ENCODE peak calls at places on chromosomes 3 and 15, in five cellular contexts. I is RWPE1, N is body of pancreas, V is breast epithelium, P is uterus. M is an unnamed sample.
A peak's percentile ranks its signal among the peaks of the same experiment; 100 is the strongest.

GRCh38 chr3:177419904-177420601 is 222.8 kb upstream of the TBL1XR1 start:
- DNase-seq in N (no peak), P (peak; percentile 32), V (no peak), I (no peak), M (no peak)

GRCh38 chr3:113167929-113168771 is 43.2 kb upstream of the BOC start:
- DNase-seq in V (no peak), N (no peak), I (no peak), P (peak; percentile 69), M (no peak)

GRCh38 chr3:55683666-55684270 is 196.7 kb upstream of the WNT5A start:
- DNase-seq in I (no peak), N (no peak), P (no peak), V (no peak), M (peak; percentile 45)

GRCh38 chr3:149963485-149963884 is 7.2 kb downstream of the PFN2 start:
- DNase-seq in I (no peak), P (no peak), N (no peak), V (no peak), M (no peak)

GRCh38 chr3:41251593-41251992 is 52.3 kb downstream of the CTNNB1 start:
- DNase-seq in V (no peak), P (no peak), N (no peak), I (no peak), M (no peak)

GRCh38 chr15:72011291-72011940 is 106.5 kb downstream of the MYO9A start:
- DNase-seq in I (no peak), N (no peak), P (no peak), V (no peak), M (no peak)

GRCh38 chr3:48561045-48561736 is 2.4 kb downstream of the UCN2 start:
- DNase-seq in N (no peak), P (peak; percentile 64), I (no peak), V (no peak), M (peak; percentile 50)

GRCh38 chr3:117399311-117400068 is 689.9 kb downstream of the TUSC7 start:
- DNase-seq in V (no peak), I (no peak), N (no peak), P (no peak), M (no peak)

GRCh38 chr3:155891341-155891740 is 20.9 kb downstream of the GMPS start:
- DNase-seq in I (no peak), N (no peak), V (no peak), P (no peak), M (no peak)

GRCh38 chr3:112128843-112129727 is 4.0 kb downstream of the GCSAM start:
- DNase-seq in I (peak; percentile 47), V (no peak), P (no peak), N (no peak), M (no peak)

GRCh38 chr3:49799105-49799504 is 568 bp downstream of the CDHR4 start:
- DNase-seq in V (no peak), P (no peak), N (no peak), I (no peak), M (no peak)

GRCh38 chr15:33029247-33029646 is 165.3 kb downstream of the FMN1 start:
- DNase-seq in I (no peak), N (no peak), P (no peak), V (no peak), M (no peak)

GRCh38 chr3:186342197-186342596 is 19.8 kb downstream of the DGKG start:
- DNase-seq in V (no peak), N (no peak), P (no peak), I (no peak), M (no peak)

GRCh38 chr3:197742795-197743194 is 6.1 kb upstream of the RUBCN start:
- DNase-seq in I (no peak), P (no peak), N (no peak), V (no peak), M (no peak)

GRCh38 chr15:35437157-35437556 is 108.8 kb downstream of the DPH6 start:
- DNase-seq in I (no peak), P (no peak), N (no peak), V (no peak), M (no peak)

GRCh38 chr3:99114565-99115291 is 213.2 kb upstream of the DCBLD2 start:
- DNase-seq in I (peak; percentile 26), P (no peak), V (no peak), N (no peak), M (no peak)

GRCh38 chr15:64865998-64866520 is 24.3 kb downstream of the PLEKHO2 start:
- DNase-seq in I (no peak), N (no peak), V (no peak), P (no peak), M (no peak)

GRCh38 chr3:30912304-30912703 is 17.8 kb upstream of the GADL1 start:
- DNase-seq in V (no peak), I (no peak), P (no peak), N (no peak), M (no peak)

GRCh38 chr3:136266468-136266867 is 16.3 kb downstream of the PCCB start:
- DNase-seq in P (no peak), N (no peak), V (no peak), I (peak; percentile 55), M (no peak)

GRCh38 chr3:12433823-12434222 is 50.5 kb upstream of the TSEN2 start:
- DNase-seq in V (no peak), P (no peak), I (no peak), N (no peak), M (no peak)

GRCh38 chr3:141709126-141709770 is 28.9 kb upstream of the RNF7 start:
- DNase-seq in I (no peak), V (no peak), N (no peak), P (no peak), M (no peak)

GRCh38 chr3:160869825-160870224 is 113.8 kb downstream of the PPM1L start:
- DNase-seq in P (no peak), I (peak; percentile 18), N (peak; percentile 67), V (peak; percentile 54), M (peak; percentile 20)

GRCh38 chr15:39095218-39095879 is 485.5 kb upstream of the THBS1 start:
- DNase-seq in P (no peak), N (no peak), V (no peak), I (no peak), M (no peak)
- H3K27ac ChIP-seq in P (no peak overlapping the region), N (no peak overlapping the region), V (no peak overlapping the region), I (no peak overlapping the region), M (no peak overlapping the region)

DNA sequence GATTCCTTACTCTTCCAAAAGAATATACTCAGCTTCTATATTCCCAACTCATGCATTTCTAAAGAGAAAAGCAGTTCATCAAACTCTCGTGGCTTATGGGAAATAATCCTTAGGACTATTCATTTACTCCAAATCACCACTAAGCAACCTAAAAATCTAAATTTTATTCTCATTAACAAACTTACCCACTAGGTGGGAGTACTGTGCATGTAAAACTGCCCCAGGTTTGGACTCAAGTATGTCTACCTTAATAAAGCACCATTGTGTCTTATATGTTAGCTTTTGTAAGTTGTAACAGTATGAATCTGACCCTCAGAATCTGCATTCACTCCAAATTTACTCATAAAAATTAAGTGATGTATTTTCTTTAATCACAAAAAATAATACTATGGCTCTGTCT is 25.3 kb downstream of the RAD18 start:
- DNase-seq in N (no peak), I (no peak), V (no peak), P (no peak), M (no peak)
- TF ChIP-seq CTCF in N (no peak), I (peak; percentile 37), V (no peak), P (no peak), M (no peak)

GRCh38 chr15:84752700-84753099 is 4.3 kb downstream of the ZNF592 start:
- DNase-seq in I (no peak), N (no peak), P (no peak), V (no peak), M (no peak)
- H3K27ac ChIP-seq in I (no peak overlapping the region), N (peak overlapping the region; percentile 70), P (peak overlapping the region; percentile 17), V (peak overlapping the region; percentile 67), M (peak overlapping the region; percentile 60)

GRCh38 chr3:183430325-183430957 is 2.0 kb upstream of the MCF2L2 start:
- DNase-seq in N (no peak), V (no peak), I (no peak), P (no peak), M (no peak)

GRCh38 chr3:183428140-183429023 is at the start of gene MCF2L2:
- DNase-seq in V (no peak), N (peak; percentile 40), P (peak; percentile 48), I (peak; percentile 42), M (peak; percentile 91)

DNA sequence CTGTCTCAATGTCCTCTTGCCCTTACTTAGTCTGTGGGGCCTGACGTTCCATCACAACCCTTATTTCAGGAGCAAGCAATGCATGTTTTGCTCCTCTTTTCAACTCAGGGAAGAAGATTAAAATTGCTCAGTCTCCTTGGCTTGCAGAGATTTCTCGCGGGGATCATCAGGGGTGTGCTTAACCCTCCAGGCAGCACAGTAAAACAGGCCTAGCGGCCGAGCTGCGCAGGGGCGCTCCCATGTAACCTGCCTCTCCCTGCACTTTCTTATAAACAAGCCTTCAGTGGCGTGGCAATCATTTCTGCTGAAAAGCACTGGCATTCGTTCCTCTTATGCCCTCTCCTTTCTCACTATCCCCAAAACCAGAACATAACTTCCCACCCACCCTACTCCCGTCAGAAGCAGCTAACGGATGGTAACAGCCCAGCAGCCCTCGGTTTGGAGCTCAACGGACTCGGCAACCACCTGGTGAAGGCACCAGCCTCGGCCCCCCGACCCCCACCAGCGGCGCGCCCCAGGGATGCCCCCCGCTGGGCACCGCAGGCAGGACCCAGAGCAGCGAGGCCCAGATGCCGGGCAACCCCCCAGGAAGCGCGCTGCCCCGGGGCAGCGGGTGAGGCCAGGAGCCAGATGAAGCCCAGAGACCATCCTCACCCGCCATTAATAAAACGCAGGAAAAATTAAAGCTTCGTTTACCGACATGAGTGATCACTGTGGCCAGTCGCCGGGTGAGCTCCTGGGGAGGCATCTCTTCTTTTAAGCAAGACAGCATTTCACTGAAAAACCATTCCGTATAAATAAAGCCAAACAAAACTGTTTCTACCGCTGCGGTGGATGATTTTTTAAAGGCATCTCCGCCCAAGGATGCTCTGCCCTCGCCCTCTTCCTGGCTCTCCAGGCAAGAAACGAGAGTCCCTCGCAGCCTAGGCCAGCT is 946 bp downstream of the MCF2L2 start:
- DNase-seq in I (no peak), V (no peak), P (no peak), N (no peak), M (no peak)
- TF ChIP-seq CTCF in I (no peak), V (no peak), P (no peak), N (no peak), M (no peak)